ENCODE peak calls at places on chromosomes 4 and X, in nine cellular contexts. Z, N, U, D, P, M, C, T and B are unnamed samples.
A peak's percentile ranks its signal among the peaks of the same experiment; 100 is the strongest.

GRCh38 chrX:48910926-48911406 is 480 bp downstream of the SLC35A2 start:
- DNase-seq in Z (no peak), N (no peak), U (no peak), D (no peak), P (no peak), M (peak; percentile 42), C (peak; percentile 30), T (peak; percentile 11), B (no peak)

GRCh38 chr4:128859887-128860774 is 50.6 kb downstream of the JADE1 start:
- DNase-seq in Z (no peak), N (no peak), U (peak; percentile 33), D (no peak), P (no peak), M (peak; percentile 67), C (no peak), T (no peak), B (no peak)

GRCh38 chr4:139839664-139840063 is 174.0 kb downstream of the MGST2 start:
- DNase-seq in Z (no peak), N (no peak), U (no peak), D (no peak), P (no peak), M (no peak), C (no peak), T (no peak), B (no peak)

GRCh38 chrX:14528629-14529287 is 578 bp upstream of the GLRA2 start:
- DNase-seq in Z (peak; percentile 54), N (peak; percentile 71), U (peak; percentile 71), D (peak; percentile 86), P (peak; percentile 62), M (peak; percentile 54), C (peak; percentile 76), T (peak; percentile 59), B (peak; percentile 22)

GRCh38 chrX:57156397-57157049 is 19.3 kb upstream of the SPIN2A start:
- DNase-seq in Z (peak; percentile 26), N (peak; percentile 59), U (peak; percentile 65), D (peak; percentile 53), P (no peak), M (peak; percentile 53), C (peak; percentile 49), T (peak; percentile 25), B (no peak)

GRCh38 chr4:43224591-43224990 is 332.1 kb downstream of the GRXCR1 start:
- DNase-seq in Z (no peak), N (no peak), U (no peak), D (no peak), P (no peak), M (no peak), C (no peak), T (no peak), B (no peak)

GRCh38 chrX:9562851-9563250 is 98.0 kb downstream of the TBL1X start:
- DNase-seq in Z (no peak), N (peak; percentile 56), U (no peak), D (no peak), P (no peak), M (peak; percentile 64), C (no peak), T (no peak), B (peak; percentile 25)

GRCh38 chrX:56813318-56813837 is 84.3 kb downstream of the NBDY start:
- DNase-seq in Z (peak; percentile 9), N (no peak), U (no peak), D (no peak), P (no peak), M (peak; percentile 45), C (no peak), T (peak; percentile 48), B (peak; percentile 47)

GRCh38 chrX:140762061-140762460 is 52.5 kb downstream of the LINC00632 start:
- DNase-seq in Z (peak; percentile 32), N (peak; percentile 73), U (peak; percentile 75), D (peak; percentile 13), P (no peak), M (peak; percentile 85), C (peak; percentile 66), T (peak; percentile 30), B (peak; percentile 30)

GRCh38 chr4:8886625-8887406 is 15.2 kb upstream of the HMX1 start:
- DNase-seq in Z (no peak), N (peak; percentile 2), U (no peak), D (no peak), P (no peak), M (no peak), C (no peak), T (no peak), B (no peak)

GRCh38 chr4:13783800-13784411 is 156.4 kb upstream of the BOD1L1 start:
- DNase-seq in Z (no peak), N (no peak), U (peak; percentile 42), D (no peak), P (no peak), M (no peak), C (no peak), T (no peak), B (no peak)

GRCh38 chrX:108299101-108299591 is 139.1 kb downstream of the COL4A6 start:
- DNase-seq in Z (no peak), N (no peak), U (peak; percentile 2), D (no peak), P (no peak), M (peak; percentile 68), C (no peak), T (peak; percentile 22), B (no peak)

GRCh38 chr4:6404611-6405416 is 67.6 kb downstream of the PPP2R2C start:
- DNase-seq in Z (no peak), N (no peak), U (peak; percentile 73), D (no peak), P (no peak), M (no peak), C (no peak), T (no peak), B (no peak)

GRCh38 chrX:46072776-46073175 is 472.4 kb downstream of the ZNF674 start:
- DNase-seq in Z (no peak), N (no peak), U (no peak), D (no peak), P (no peak), M (no peak), C (no peak), T (no peak), B (no peak)

GRCh38 chr4:68878048-68878447 is 62.3 kb downstream of the UGT2B10 start:
- DNase-seq in Z (no peak), N (no peak), U (no peak), D (no peak), P (no peak), M (no peak), C (no peak), T (no peak), B (no peak)
- H3K4me1 ChIP-seq in Z (peaks cover 28% of the 10 kb centered on the region), N (peaks cover 16% of the 10 kb centered on the region), U (peaks cover 3% of the 10 kb centered on the region), D (no peaks in the 10 kb centered on the region), P (no peaks in the 10 kb centered on the region), M (no peaks in the 10 kb centered on the region), C (no peaks in the 10 kb centered on the region), T (no peaks in the 10 kb centered on the region), B (no peaks in the 10 kb centered on the region)

GRCh38 chr4:149952101-149952500 is 126.1 kb upstream of the DCLK2 start:
- DNase-seq in Z (no peak), N (no peak), U (no peak), D (no peak), P (no peak), M (no peak), C (no peak), T (no peak), B (no peak)
- H3K4me3 ChIP-seq in Z (no peak overlapping the region), N (no peak overlapping the region), U (no peak overlapping the region), D (no peak overlapping the region), P (no peak overlapping the region), M (no peak overlapping the region), C (no peak overlapping the region), T (no peak overlapping the region), B (no peak overlapping the region)

GRCh38 chr4:182881928-182882327 is 35.3 kb downstream of the DCTD start:
- DNase-seq in Z (peak; percentile 54), N (no peak), U (no peak), D (no peak), P (peak; percentile 65), M (no peak), C (no peak), T (no peak), B (no peak)

GRCh38 chr4:182878633-182879495 is 38.3 kb downstream of the DCTD start:
- DNase-seq in Z (no peak), N (no peak), U (no peak), D (no peak), P (no peak), M (no peak), C (no peak), T (no peak), B (peak; percentile 65)

GRCh38 chr4:182880387-182881356 is 36.5 kb downstream of the DCTD start:
- DNase-seq in Z (no peak), N (peak; percentile 36), U (no peak), D (peak; percentile 10), P (no peak), M (no peak), C (no peak), T (no peak), B (peak; percentile 51)

GRCh38 chr4:182877326-182877883 is 39.8 kb downstream of the DCTD start:
- DNase-seq in Z (no peak), N (peak; percentile 6), U (no peak), D (no peak), P (no peak), M (no peak), C (no peak), T (no peak), B (no peak)

DNA sequence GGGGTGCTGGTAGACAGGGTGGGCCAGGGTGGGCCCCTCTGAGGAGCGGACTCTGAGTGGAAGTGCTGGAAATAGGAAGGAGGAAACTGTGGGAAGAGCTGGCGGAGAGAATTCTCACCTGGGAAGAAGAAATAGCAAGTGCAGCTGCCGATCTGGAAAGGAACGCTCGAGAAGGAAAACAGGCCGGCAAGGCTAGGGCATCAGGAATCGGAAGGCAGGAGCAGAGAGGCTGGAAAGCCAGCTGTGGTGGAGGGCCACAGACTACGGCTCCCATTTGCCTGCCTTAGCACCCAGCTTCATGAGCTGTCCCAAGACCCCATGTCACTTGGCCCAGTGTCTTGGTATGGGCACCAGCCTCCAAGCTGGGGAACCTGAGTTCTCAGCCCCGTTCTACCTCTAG is 37.3 kb downstream of the DCTD start:
- DNase-seq in Z (no peak), N (no peak), U (no peak), D (no peak), P (no peak), M (no peak), C (no peak), T (no peak), B (peak; percentile 23)
- H3K4me1 ChIP-seq in Z (peaks cover 3% of the 10 kb centered on the region), N (no peaks in the 10 kb centered on the region), U (peaks cover 5% of the 10 kb centered on the region), D (no peaks in the 10 kb centered on the region), P (peaks cover 4% of the 10 kb centered on the region), M (peaks cover 9% of the 10 kb centered on the region), C (peaks cover 19% of the 10 kb centered on the region), T (no peaks in the 10 kb centered on the region), B (no peaks in the 10 kb centered on the region)

GRCh38 chr4:85776579-85776978 is 301.6 kb downstream of the ARHGAP24 start:
- DNase-seq in Z (no peak), N (peak; percentile 87), U (no peak), D (no peak), P (no peak), M (no peak), C (no peak), T (no peak), B (no peak)

GRCh38 chr4:85778809-85779124 is 303.8 kb downstream of the ARHGAP24 start:
- DNase-seq in Z (no peak), N (peak; percentile 24), U (no peak), D (no peak), P (no peak), M (peak; percentile 65), C (no peak), T (no peak), B (no peak)

GRCh38 chr4:85776091-85776490 is 301.1 kb downstream of the ARHGAP24 start:
- DNase-seq in Z (no peak), N (peak; percentile 35), U (no peak), D (no peak), P (no peak), M (peak; percentile 71), C (no peak), T (no peak), B (no peak)

GRCh38 chr4:85779165-85779564 is 304.2 kb downstream of the ARHGAP24 start:
- DNase-seq in Z (no peak), N (peak; percentile 24), U (no peak), D (no peak), P (no peak), M (peak; percentile 76), C (no peak), T (no peak), B (no peak)

GRCh38 chr4:85777908-85778808 is 303.2 kb downstream of the ARHGAP24 start:
- DNase-seq in Z (no peak), N (peak; percentile 23), U (no peak), D (no peak), P (no peak), M (peak; percentile 60), C (no peak), T (no peak), B (no peak)
- H3K4me3 ChIP-seq in Z (no peak overlapping the region), N (peak overlapping the region; percentile 71), U (no peak overlapping the region), D (peak overlapping the region; percentile 12), P (peak overlapping the region; percentile 25), M (peak overlapping the region; percentile 86), C (no peak overlapping the region), T (no peak overlapping the region), B (peak overlapping the region; percentile 44)